ENCODE peak calls at places on chromosomes 7 and 10, in five cellular contexts. V, Q, B, L and Z are unnamed samples.
A peak's percentile ranks its signal among the peaks of the same experiment; 100 is the strongest.

GRCh38 chr7:99121496-99122021 is 22.3 kb downstream of the SMURF1 start:
- DNase-seq in V (no peak), Q (peak; percentile 42), B (no peak), L (no peak), Z (peak; percentile 98)

GRCh38 chr10:34063592-34063991 is 729.1 kb upstream of the NRP1 start:
- DNase-seq in V (no peak), Q (no peak), B (no peak), L (no peak), Z (no peak)

GRCh38 chr7:110253083-110253482 is 837.8 kb upstream of the LRRN3 start:
- DNase-seq in V (no peak), Q (no peak), B (no peak), L (no peak), Z (no peak)

GRCh38 chr7:44994877-44995554 is 5.0 kb upstream of the CCM2 start:
- DNase-seq in V (no peak), Q (no peak), B (no peak), L (no peak), Z (no peak)

GRCh38 chr10:119478111-119479047 is 64.1 kb downstream of the RGS10 start:
- DNase-seq in V (no peak), Q (no peak), B (no peak), L (no peak), Z (no peak)

GRCh38 chr10:649798-650690 is 39.4 kb downstream of the DIP2C start:
- DNase-seq in V (no peak), Q (no peak), B (no peak), L (no peak), Z (no peak)

GRCh38 chr7:155878250-155878649 is 66.0 kb upstream of the SHH start:
- DNase-seq in V (no peak), Q (no peak), B (no peak), L (no peak), Z (no peak)

GRCh38 chr7:128830231-128831177 is at the start of gene FLNC:
- DNase-seq in V (no peak), Q (peak; percentile 63), B (no peak), L (peak; percentile 68), Z (peak; percentile 62)

GRCh38 chr10:4136121-4136520 is 351.1 kb upstream of the KLF6 start:
- DNase-seq in V (no peak), Q (no peak), B (no peak), L (no peak), Z (no peak)

GRCh38 chr10:55426138-55426537 is 625.1 kb upstream of the PCDH15 start:
- DNase-seq in V (no peak), Q (no peak), B (no peak), L (no peak), Z (no peak)

GRCh38 chr7:7182156-7183060 is at the start of gene C1GALT1:
- DNase-seq in V (peak; percentile 85), Q (peak; percentile 97), B (peak; percentile 92), L (peak; percentile 99), Z (peak; percentile 97)

GRCh38 chr7:86643478-86644281 is at the start of gene GRM3:
- DNase-seq in V (peak; percentile 55), Q (no peak), B (no peak), L (peak; percentile 60), Z (no peak)

GRCh38 chr10:49324711-49325110 is 25.7 kb downstream of the C10orf71 start:
- DNase-seq in V (peak; percentile 7), Q (no peak), B (no peak), L (no peak), Z (no peak)

GRCh38 chr10:16119445-16119844 is 259.1 kb upstream of the MINDY3 start:
- DNase-seq in V (no peak), Q (no peak), B (no peak), L (no peak), Z (no peak)

GRCh38 chr7:157299613-157300405 is 37.0 kb upstream of the DNAJB6 start:
- DNase-seq in V (no peak), Q (no peak), B (no peak), L (no peak), Z (peak; percentile 17)

GRCh38 chr10:32923849-32924248 is 34.2 kb downstream of the ITGB1 start:
- DNase-seq in V (no peak), Q (no peak), B (no peak), L (no peak), Z (no peak)

GRCh38 chr7:129781128-129781855 is 169.8 kb downstream of the NRF1 start:
- DNase-seq in V (no peak), Q (no peak), B (no peak), L (no peak), Z (no peak)

GRCh38 chr10:2921956-2922680 is 145.2 kb upstream of the PFKP start:
- DNase-seq in V (no peak), Q (no peak), B (no peak), L (no peak), Z (no peak)

GRCh38 chr7:164882-165660 is 27.3 kb upstream of the FAM20C start:
- DNase-seq in V (no peak), Q (no peak), B (no peak), L (no peak), Z (no peak)

GRCh38 chr7:610531-611280 is 91.1 kb upstream of the PDGFA start:
- DNase-seq in V (no peak), Q (peak; percentile 63), B (no peak), L (no peak), Z (peak; percentile 24)

GRCh38 chr7:150900675-150901074 is 48.4 kb downstream of the AOC1 start:
- DNase-seq in V (no peak), Q (no peak), B (no peak), L (no peak), Z (no peak)

GRCh38 chr10:24790073-24790472 is 66.4 kb upstream of the ARHGAP21 start:
- DNase-seq in V (no peak), Q (no peak), B (no peak), L (no peak), Z (no peak)

GRCh38 chr7:49001610-49002033 is 77.3 kb downstream of the CDC14C start:
- DNase-seq in V (peak; percentile 75), Q (no peak), B (no peak), L (peak; percentile 39), Z (no peak)

GRCh38 chr10:13349776-13350274 is 1.7 kb upstream of the SEPHS1 start:
- DNase-seq in V (peak; percentile 98), Q (peak; percentile 47), B (no peak), L (no peak), Z (peak; percentile 42)

GRCh38 chr7:139582130-139582650 is 58.7 kb downstream of the CLEC2L start:
- DNase-seq in V (no peak), Q (no peak), B (no peak), L (no peak), Z (no peak)

GRCh38 chr7:25857376-25858067 is 294.5 kb upstream of the NFE2L3 start:
- DNase-seq in V (no peak), Q (no peak), B (no peak), L (peak; percentile 24), Z (no peak)

GRCh38 chr10:59700709-59701108 is 8.9 kb downstream of the SLC16A9 start:
- DNase-seq in V (no peak), Q (no peak), B (no peak), L (no peak), Z (no peak)

GRCh38 chr7:18762189-18762588 is 266.6 kb downstream of the HDAC9 start:
- DNase-seq in V (no peak), Q (no peak), B (no peak), L (no peak), Z (peak; percentile 89)

GRCh38 chr7:18829518-18830252 is 287.8 kb downstream of the TWIST1 start:
- DNase-seq in V (no peak), Q (no peak), B (no peak), L (no peak), Z (peak; percentile 86)

GRCh38 chr10:77641788-77642397 is 4.3 kb upstream of the KCNMA1 start:
- DNase-seq in V (no peak), Q (peak; percentile 66), B (peak; percentile 47), L (peak; percentile 43), Z (peak; percentile 92)

GRCh38 chr10:129440247-129440646 is 26.8 kb upstream of the MGMT start:
- DNase-seq in V (no peak), Q (no peak), B (no peak), L (no peak), Z (no peak)

GRCh38 chr10:13705526-13706169 is 118.9 kb downstream of the PRPF18 start:
- DNase-seq in V (no peak), Q (peak; percentile 48), B (no peak), L (no peak), Z (peak; percentile 31)

GRCh38 chr7:111784311-111784710 is 222.0 kb upstream of the IMMP2L start:
- DNase-seq in V (no peak), Q (no peak), B (no peak), L (no peak), Z (no peak)

GRCh38 chr7:43085017-43085416 is 27.4 kb upstream of the HECW1 start:
- DNase-seq in V (no peak), Q (no peak), B (no peak), L (no peak), Z (no peak)

GRCh38 chr10:126014309-126014708 is 117.9 kb downstream of the FANK1 start:
- DNase-seq in V (no peak), Q (no peak), B (no peak), L (no peak), Z (no peak)